ENCODE peak calls at places on chromosomes 2 and 18, in five cellular contexts. V, E, J, S and H are unnamed samples. For H3K4me1 and H3K9me3, the result is how much of the 10 kb centered on the place peaks cover.

GRCh38 chr2:240615830-240616547 is 9.3 kb upstream of the GPR35 start:
- DNase-seq in V (no peak), E (no peak), J (peak), S (no peak), H (no peak)

GRCh38 chr2:71692621-71693277 is 239.4 kb downstream of the DYSF start:
- DNase-seq in V (no peak), E (no peak), J (no peak), S (no peak), H (no peak)

GRCh38 chr18:2997429-2997828 is 15.5 kb downstream of the LPIN2 start:
- DNase-seq in V (no peak), E (no peak), J (no peak), S (no peak), H (no peak)

GRCh38 chr2:152062130-152063091 is 36.4 kb downstream of the CACNB4 start:
- DNase-seq in V (peak), E (no peak), J (no peak), S (no peak), H (no peak)

GRCh38 chr2:239930871-239931771 is 94.0 kb downstream of the NDUFA10 start:
- DNase-seq in V (no peak), E (no peak), J (no peak), S (no peak), H (no peak)

GRCh38 chr2:201129044-201129505 is 13.1 kb downstream of the CFLAR start:
- DNase-seq in V (peak), E (no peak), J (no peak), S (no peak), H (no peak)

GRCh38 chr2:98822301-98823164 is 91.6 kb upstream of the MGAT4A start:
- DNase-seq in V (no peak), E (peak), J (no peak), S (no peak), H (peak)

GRCh38 chr2:164810843-164811242 is 30.8 kb downstream of the COBLL1 start:
- DNase-seq in V (no peak), E (no peak), J (no peak), S (no peak), H (no peak)

GRCh38 chr2:107197601-107198000 is 311.6 kb upstream of the ST6GAL2 start:
- DNase-seq in V (peak), E (no peak), J (no peak), S (no peak), H (no peak)

GRCh38 chr2:21118302-21118920 is 5.4 kb upstream of the TDRD15 start:
- DNase-seq in V (peak), E (no peak), J (peak), S (peak), H (no peak)

GRCh38 chr18:58813821-58814220 is 50.9 kb upstream of the ZNF532 start:
- DNase-seq in V (no peak), E (no peak), J (no peak), S (no peak), H (no peak)

GRCh38 chr2:23069935-23070334 is 315.0 kb upstream of the KLHL29 start:
- DNase-seq in V (no peak), E (no peak), J (no peak), S (no peak), H (no peak)

GRCh38 chr2:197159681-197160211 is 150.8 kb downstream of the ANKRD44 start:
- DNase-seq in V (peak), E (no peak), J (no peak), S (peak), H (peak)

GRCh38 chr18:9613550-9614400 is 584 bp downstream of the PPP4R1 start:
- DNase-seq in V (peak), E (peak), J (peak), S (no peak), H (peak)

GRCh38 chr18:35580748-35581534 is 599 bp upstream of the GALNT1 start:
- DNase-seq in V (peak), E (peak), J (peak), S (no peak), H (peak)

GRCh38 chr18:995641-996040 is 91.0 kb downstream of the ADCYAP1 start:
- DNase-seq in V (no peak), E (no peak), J (no peak), S (no peak), H (no peak)

GRCh38 chr2:127133793-127134192 is 26.8 kb upstream of the BIN1 start:
- DNase-seq in V (no peak), E (no peak), J (no peak), S (no peak), H (no peak)

GRCh38 chr18:61286867-61287266 is 46.4 kb upstream of the CDH20 start:
- DNase-seq in V (no peak), E (no peak), J (no peak), S (no peak), H (no peak)

DNA sequence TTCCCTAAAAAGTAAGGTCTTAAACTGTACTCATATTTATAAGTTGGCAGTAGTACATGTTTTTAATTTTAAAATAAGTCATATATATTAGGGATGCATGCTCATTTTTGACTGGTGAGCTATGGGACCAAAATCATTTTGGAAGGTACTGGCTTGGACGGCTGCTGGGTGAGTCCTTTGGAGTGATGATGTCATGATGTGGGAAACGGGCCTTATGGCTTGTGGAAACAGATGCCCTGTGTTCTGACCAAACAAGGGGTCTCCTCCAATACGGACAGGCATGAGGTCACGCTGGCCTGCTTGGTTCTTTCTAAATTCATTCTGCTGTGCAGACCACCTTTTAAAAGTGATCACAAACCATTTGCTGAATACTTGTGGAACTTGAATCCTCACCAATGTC is 109.2 kb upstream of the MGAT5 start:
- DNase-seq in V (no peak), E (no peak), J (no peak), S (no peak), H (no peak)
- H3K4me1 ChIP-seq in V (under half), E (under half), J (half or more), S (under half), H (under half)

DNA sequence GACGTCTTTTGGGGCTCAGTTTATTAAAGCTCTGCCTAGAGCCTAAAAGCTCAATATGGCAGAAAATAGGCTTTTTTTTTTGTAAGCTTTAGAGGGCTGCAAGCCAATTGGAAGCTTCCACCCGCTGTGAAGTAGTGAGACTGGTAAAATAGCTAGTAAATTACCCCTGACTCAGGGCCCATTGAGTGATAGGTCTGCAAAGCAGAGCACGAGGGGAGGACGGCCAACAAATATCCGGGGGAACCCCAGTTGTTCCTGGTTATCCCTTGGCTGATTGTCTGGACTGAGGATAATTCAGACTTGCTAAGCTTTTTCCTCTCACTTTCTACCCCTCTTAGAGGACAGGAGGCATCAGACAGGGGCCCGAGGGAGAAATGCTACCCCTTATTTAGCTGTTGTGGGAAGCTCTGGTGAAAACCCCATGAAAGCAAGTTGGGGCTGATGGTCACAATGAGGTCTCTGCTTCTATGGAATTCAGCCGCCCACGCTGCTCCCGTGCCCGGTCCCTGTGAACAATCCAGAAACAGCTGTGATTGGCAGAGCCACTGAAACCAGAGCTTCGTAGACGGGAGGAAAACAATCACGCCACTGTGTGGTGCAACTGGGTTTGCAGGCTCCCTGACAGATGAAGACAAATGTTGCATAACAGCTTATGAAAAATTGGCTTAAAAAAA is 141.9 kb upstream of the LGALSL start:
- DNase-seq in V (peak), E (no peak), J (peak), S (no peak), H (no peak)
- H3K27ac ChIP-seq in V (no peak), E (no peak), J (peak), S (no peak), H (no peak)

GRCh38 chr2:233289590-233290424 is 17.8 kb upstream of the SAG start:
- DNase-seq in V (no peak), E (no peak), J (no peak), S (no peak), H (no peak)

GRCh38 chr2:233287871-233288270 is 19.7 kb upstream of the SAG start:
- DNase-seq in V (no peak), E (no peak), J (no peak), S (no peak), H (no peak)

GRCh38 chr2:233285921-233286320 is 21.7 kb upstream of the SAG start:
- DNase-seq in V (no peak), E (no peak), J (no peak), S (no peak), H (no peak)

GRCh38 chr2:233288663-233289062 is 19.0 kb upstream of the SAG start:
- DNase-seq in V (no peak), E (no peak), J (no peak), S (no peak), H (no peak)

DNA sequence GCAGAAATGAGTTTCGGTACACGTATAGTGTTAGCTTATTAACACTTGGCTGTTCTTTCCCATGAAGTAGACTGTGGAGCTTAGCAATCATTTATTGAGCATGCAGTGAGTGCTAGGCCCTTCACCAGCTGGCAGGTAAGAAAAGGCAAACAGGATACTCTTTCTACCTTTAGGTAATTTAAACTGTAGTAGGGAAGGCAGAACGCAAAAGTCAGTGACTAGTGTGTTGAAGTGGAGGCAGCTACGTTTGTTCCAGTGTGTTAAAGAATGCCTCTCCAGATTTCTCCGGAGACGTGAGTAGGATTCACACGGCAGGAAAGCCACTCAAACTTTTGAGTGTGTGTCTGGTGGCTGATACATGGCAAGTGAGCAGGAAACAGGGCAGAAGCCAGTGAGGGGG is 17.2 kb upstream of the SAG start:
- DNase-seq in V (no peak), E (no peak), J (no peak), S (no peak), H (no peak)
- H3K9me3 ChIP-seq in V (under half), E (under half), J (under half), S (under half), H (under half)

GRCh38 chr2:235654115-235654514 is 160.3 kb downstream of the AGAP1 start:
- DNase-seq in V (no peak), E (no peak), J (no peak), S (no peak), H (no peak)

GRCh38 chr2:235651643-235652042 is 157.8 kb downstream of the AGAP1 start:
- DNase-seq in V (no peak), E (no peak), J (no peak), S (no peak), H (no peak)

GRCh38 chr2:235647264-235647663 is 153.4 kb downstream of the AGAP1 start:
- DNase-seq in V (no peak), E (no peak), J (no peak), S (no peak), H (no peak)

GRCh38 chr2:235647836-235648235 is 154.0 kb downstream of the AGAP1 start:
- DNase-seq in V (no peak), E (no peak), J (no peak), S (no peak), H (no peak)

GRCh38 chr2:235649418-235649817 is 155.6 kb downstream of the AGAP1 start:
- DNase-seq in V (no peak), E (no peak), J (no peak), S (no peak), H (no peak)
- H3K4me1 ChIP-seq in V (under half), E (under half), J (under half), S (under half), H (under half)

GRCh38 chr2:41319437-41319836 is 728.4 kb upstream of the PKDCC start:
- DNase-seq in V (no peak), E (no peak), J (no peak), S (no peak), H (no peak)
- H3K27ac ChIP-seq in V (no peak), E (no peak), J (no peak), S (no peak), H (no peak)

GRCh38 chr2:80506563-80506962 is 202.0 kb upstream of the LRRTM1 start:
- DNase-seq in V (no peak), E (no peak), J (no peak), S (no peak), H (no peak)

GRCh38 chr2:80515961-80516360 is 211.4 kb upstream of the LRRTM1 start:
- DNase-seq in V (no peak), E (no peak), J (no peak), S (no peak), H (no peak)

GRCh38 chr2:80510716-80511115 is 206.2 kb upstream of the LRRTM1 start:
- DNase-seq in V (no peak), E (no peak), J (no peak), S (no peak), H (no peak)
- H3K9me3 ChIP-seq in V (under half), E (under half), J (under half), S (under half), H (under half)

GRCh38 chr2:215435261-215435808 is 533 bp downstream of the FN1 start:
- DNase-seq in V (peak), E (peak), J (no peak), S (no peak), H (no peak)
- H3K4me1 ChIP-seq in V (half or more), E (under half), J (half or more), S (under half), H (under half)

GRCh38 chr2:75053484-75054112 is 95.2 kb downstream of the POLE4 start:
- DNase-seq in V (peak), E (no peak), J (no peak), S (no peak), H (no peak)

GRCh38 chr2:75054296-75054695 is 95.9 kb downstream of the POLE4 start:
- DNase-seq in V (no peak), E (no peak), J (no peak), S (no peak), H (no peak)

GRCh38 chr2:75055307-75055819 is 96.9 kb downstream of the POLE4 start:
- DNase-seq in V (no peak), E (no peak), J (no peak), S (no peak), H (no peak)

GRCh38 chr2:75055820-75056675 is 97.6 kb downstream of the POLE4 start:
- DNase-seq in V (no peak), E (no peak), J (no peak), S (no peak), H (no peak)
- H3K27ac ChIP-seq in V (no peak), E (no peak), J (peak), S (no peak), H (no peak)